ENCODE peak calls at places on chromosomes 5 and 9, in ten cellular contexts. C is GM12891; X is effector CD4-positive, alpha-beta T cell; D is frontal cortex; Q is Peyer's patch; U is Ammon's horn; R is activated CD4-positive, alpha-beta memory T cell treated with anti-CD3 and anti-CD28 coated beads, Interleukin-2, amount 10 ng/mL, durations not matched to agents 7 days and 5 days; G is KG1; Z is mesenchymal stem cell; P is nucleus accumbens. J is an unnamed sample.

GRCh38 chr5:171392585-171393159 is 5.0 kb downstream of the NPM1 start:
- DNase-seq in C (no peak), X (no peak), D (no peak), Q (no peak), U (no peak), R (no peak), G (no peak), Z (no peak), P (no peak), J (no peak)

GRCh38 chr5:84287964-84288363 is 96.7 kb downstream of the EDIL3 start:
- DNase-seq in C (no peak), X (no peak), D (no peak), Q (no peak), U (no peak), R (no peak), G (peak), Z (peak), P (no peak), J (peak)

GRCh38 chr9:107060026-107060425 is 197.1 kb downstream of the ZNF462 start:
- DNase-seq in C (no peak), X (no peak), D (no peak), Q (no peak), U (no peak), R (no peak), G (no peak), Z (no peak), P (no peak), J (no peak)

GRCh38 chr5:171155621-171156020 is 153.4 kb upstream of the TLX3 start:
- DNase-seq in C (no peak), X (no peak), D (no peak), Q (no peak), U (no peak), R (no peak), G (no peak), Z (peak), P (no peak), J (no peak)

GRCh38 chr5:73673161-73673591 is 47.2 kb downstream of the ARHGEF28 start:
- DNase-seq in C (no peak), X (no peak), D (no peak), Q (no peak), U (no peak), R (no peak), G (no peak), Z (peak), P (no peak), J (no peak)

GRCh38 chr9:85420750-85421149 is 321.0 kb downstream of the AGTPBP1 start:
- DNase-seq in C (no peak), X (no peak), D (no peak), Q (no peak), U (no peak), R (no peak), G (no peak), Z (peak), P (no peak), J (no peak)

GRCh38 chr9:83387401-83388185 is 150.6 kb downstream of the FRMD3 start:
- DNase-seq in C (no peak), X (no peak), D (no peak), Q (no peak), U (no peak), R (no peak), G (no peak), Z (no peak), P (no peak), J (no peak)

GRCh38 chr5:150649828-150650712 is 9.6 kb downstream of the SYNPO start:
- DNase-seq in C (no peak), X (no peak), D (no peak), Q (no peak), U (no peak), R (no peak), G (no peak), Z (no peak), P (no peak), J (no peak)

GRCh38 chr9:127557466-127557869 is 54.6 kb upstream of the STXBP1 start:
- DNase-seq in C (no peak), X (no peak), D (no peak), Q (no peak), U (no peak), R (peak), G (no peak), Z (peak), P (no peak), J (no peak)

GRCh38 chr9:100673249-100673648 is 95.4 kb downstream of the CAVIN4 start:
- DNase-seq in C (no peak), X (no peak), D (no peak), Q (no peak), U (no peak), R (no peak), G (no peak), Z (no peak), P (no peak), J (no peak)

GRCh38 chr5:141477169-141477568 is 1.4 kb downstream of the PCDHGC3 start:
- DNase-seq in C (no peak), X (no peak), D (no peak), Q (no peak), U (no peak), R (no peak), G (no peak), Z (no peak), P (no peak), J (no peak)

GRCh38 chr5:14081791-14082190 is 61.4 kb upstream of the TRIO start:
- DNase-seq in C (no peak), X (no peak), D (no peak), Q (no peak), U (no peak), R (no peak), G (no peak), Z (no peak), P (no peak), J (no peak)

GRCh38 chr9:136051568-136052432 is 43.3 kb downstream of the NACC2 start:
- DNase-seq in C (peak), X (no peak), D (peak), Q (peak), U (peak), R (no peak), G (no peak), Z (peak), P (peak), J (peak)

GRCh38 chr5:73841641-73842040 is 215.6 kb downstream of the ARHGEF28 start:
- DNase-seq in C (no peak), X (no peak), D (no peak), Q (no peak), U (no peak), R (no peak), G (no peak), Z (no peak), P (no peak), J (no peak)

GRCh38 chr5:67268233-67269011 is 71.8 kb upstream of the CD180 start:
- DNase-seq in C (no peak), X (no peak), D (peak), Q (no peak), U (peak), R (no peak), G (no peak), Z (peak), P (peak), J (peak)

GRCh38 chr9:83323148-83323547 is 215.1 kb downstream of the FRMD3 start:
- DNase-seq in C (no peak), X (no peak), D (no peak), Q (no peak), U (no peak), R (no peak), G (no peak), Z (no peak), P (no peak), J (no peak)

GRCh38 chr5:139660916-139661814 is 13.0 kb downstream of the CXXC5 start:
- DNase-seq in C (no peak), X (no peak), D (no peak), Q (peak), U (peak), R (no peak), G (no peak), Z (peak), P (peak), J (no peak)

GRCh38 chr5:10446490-10446889 is 4.8 kb downstream of the ROPN1L start:
- DNase-seq in C (no peak), X (no peak), D (no peak), Q (no peak), U (no peak), R (no peak), G (no peak), Z (no peak), P (no peak), J (no peak)

GRCh38 chr9:118809160-118809625 is 560.0 kb downstream of the BRINP1 start:
- DNase-seq in C (no peak), X (no peak), D (no peak), Q (no peak), U (no peak), R (no peak), G (no peak), Z (no peak), P (no peak), J (no peak)

GRCh38 chr5:5178580-5178979 is 38.5 kb downstream of the ADAMTS16 start:
- DNase-seq in C (no peak), X (no peak), D (no peak), Q (no peak), U (no peak), R (no peak), G (no peak), Z (no peak), P (no peak), J (no peak)

GRCh38 chr9:81656871-81657337 is 32.4 kb downstream of the TLE1 start:
- DNase-seq in C (no peak), X (no peak), D (no peak), Q (no peak), U (no peak), R (no peak), G (no peak), Z (no peak), P (no peak), J (no peak)

GRCh38 chr9:134367796-134368490 is 41.7 kb downstream of the RXRA start:
- DNase-seq in C (no peak), X (no peak), D (no peak), Q (no peak), U (no peak), R (no peak), G (no peak), Z (peak), P (no peak), J (no peak)

GRCh38 chr9:137467161-137467581 is 8.0 kb upstream of the NSMF start:
- DNase-seq in C (no peak), X (no peak), D (no peak), Q (no peak), U (no peak), R (no peak), G (no peak), Z (no peak), P (no peak), J (no peak)

GRCh38 chr9:82677086-82677485 is 385.9 kb downstream of the RASEF start:
- DNase-seq in C (no peak), X (no peak), D (no peak), Q (no peak), U (no peak), R (no peak), G (no peak), Z (peak), P (no peak), J (no peak)

GRCh38 chr5:167513383-167513782 is 778.1 kb upstream of the WWC1 start:
- DNase-seq in C (no peak), X (no peak), D (no peak), Q (no peak), U (no peak), R (no peak), G (no peak), Z (no peak), P (no peak), J (no peak)

GRCh38 chr9:136438548-136438908 is 1.1 kb downstream of the INPP5E start:
- DNase-seq in C (no peak), X (no peak), D (no peak), Q (no peak), U (no peak), R (peak), G (peak), Z (peak), P (no peak), J (no peak)

GRCh38 chr5:154646841-154647759 is 108.1 kb upstream of the LARP1 start:
- DNase-seq in C (peak), X (no peak), D (no peak), Q (peak), U (no peak), R (no peak), G (no peak), Z (peak), P (no peak), J (no peak)

GRCh38 chr9:116234091-116234490 is 80.5 kb downstream of the PAPPA start:
- DNase-seq in C (no peak), X (no peak), D (no peak), Q (no peak), U (no peak), R (no peak), G (no peak), Z (peak), P (no peak), J (peak)

GRCh38 chr9:76591256-76591950 is 132.4 kb downstream of the GCNT1 start:
- DNase-seq in C (no peak), X (no peak), D (no peak), Q (no peak), U (no peak), R (no peak), G (no peak), Z (peak), P (no peak), J (no peak)

GRCh38 chr9:76151267-76151666 is 243.0 kb downstream of the RFK start:
- DNase-seq in C (no peak), X (no peak), D (no peak), Q (no peak), U (no peak), R (no peak), G (no peak), Z (no peak), P (no peak), J (no peak)

GRCh38 chr9:96107436-96107835 is 194.5 kb downstream of the HSD17B3 start:
- DNase-seq in C (no peak), X (no peak), D (no peak), Q (no peak), U (no peak), R (no peak), G (no peak), Z (no peak), P (no peak), J (no peak)

GRCh38 chr5:173454381-173454763 is 126.2 kb upstream of the STC2 start:
- DNase-seq in C (no peak), X (no peak), D (no peak), Q (no peak), U (no peak), R (no peak), G (no peak), Z (peak), P (no peak), J (no peak)

GRCh38 chr5:98128271-98128670 is 645.2 kb upstream of the RGMB start:
- DNase-seq in C (no peak), X (no peak), D (no peak), Q (no peak), U (no peak), R (no peak), G (no peak), Z (no peak), P (no peak), J (no peak)

GRCh38 chr9:63817622-63818518 is 1467.1 kb downstream of the FOXD4L5 start:
- DNase-seq in C (peak), X (peak), D (peak), Q (peak), U (peak), R (peak), G (no peak), Z (peak), P (no peak), J (no peak)

GRCh38 chr5:173201636-173202265 is 33.3 kb downstream of the NKX2-5 start:
- DNase-seq in C (no peak), X (no peak), D (no peak), Q (no peak), U (no peak), R (no peak), G (no peak), Z (peak), P (no peak), J (peak)

J was measured in HS-27A.